ENCODE peak calls at places on chromosome 1, in eight cellular contexts. D is epithelial cell of esophagus, G is ureter, S is GM18507, Y is RCC 7860, F is left ventricle myocardium superior, E is adrenal gland, U is PC-3. C is an unnamed sample.

GRCh38 chr1:196078691-196079090 is 529.5 kb downstream of the KCNT2 start:
- DNase-seq in E (no peak), U (peak), G (no peak), S (no peak), D (peak), Y (no peak), F (no peak), C (no peak)

GRCh38 chr1:226671268-226671667 is 67.8 kb downstream of the ITPKB start:
- DNase-seq in G (no peak), F (no peak), U (peak), Y (no peak), E (no peak), D (no peak), S (no peak), C (no peak)

GRCh38 chr1:19644761-19645543 is 841 bp downstream of the NBL1 start:
- DNase-seq in E (no peak), Y (peak), G (no peak), S (no peak), F (peak), D (no peak), U (peak), C (peak)

GRCh38 chr1:224203243-224204016 is 20.4 kb downstream of the DEGS1 start:
- DNase-seq in E (peak), D (peak), U (peak), S (no peak), F (peak), Y (peak), G (no peak), C (peak)

GRCh38 chr1:25026757-25027450 is 96.8 kb upstream of the RUNX3 start:
- DNase-seq in G (no peak), E (no peak), F (no peak), D (no peak), Y (no peak), U (no peak), S (no peak), C (no peak)

GRCh38 chr1:41282679-41283317 is 40.7 kb upstream of the SCMH1 start:
- DNase-seq in U (peak), F (peak), S (peak), E (peak), G (no peak), D (peak), Y (no peak), C (peak)

GRCh38 chr1:95281781-95282495 is 47.9 kb downstream of the RWDD3 start:
- DNase-seq in D (no peak), F (no peak), Y (no peak), G (no peak), S (no peak), E (no peak), U (no peak), C (no peak)

GRCh38 chr1:234918216-234918841 is 210.3 kb downstream of the TOMM20 start:
- DNase-seq in S (no peak), D (no peak), G (no peak), U (no peak), F (peak), E (peak), Y (no peak), C (no peak)

GRCh38 chr1:68180441-68181164 is 51.7 kb downstream of the WLS start:
- DNase-seq in S (no peak), F (no peak), U (no peak), Y (no peak), G (no peak), D (no peak), E (no peak), C (no peak)

GRCh38 chr1:156282479-156283222 is at the start of gene SMG5:
- DNase-seq in Y (peak), S (peak), D (peak), E (peak), U (peak), G (peak), F (peak), C (peak)

GRCh38 chr1:87224209-87224608 is 104.5 kb upstream of the LMO4 start:
- DNase-seq in F (no peak), U (peak), D (peak), S (no peak), Y (peak), E (no peak), G (no peak), C (no peak)

GRCh38 chr1:155454096-155454495 is 108.5 kb downstream of the ASH1L start:
- DNase-seq in G (no peak), D (no peak), Y (no peak), U (no peak), S (no peak), F (no peak), E (no peak), C (no peak)

GRCh38 chr1:158149577-158150269 is 31.0 kb upstream of the CD1D start:
- DNase-seq in D (peak), F (peak), E (peak), Y (peak), U (peak), S (peak), G (peak), C (peak)

C was measured in thyroid gland.